ENCODE peak calls at places on chromosomes 11 and 22, in four cellular contexts. One of them, this sample, is unnamed.

GRCh38 chr22:46360097-46360496 is 24.6 kb downstream of the TRMU start:
- DNase-seq in tibial artery: no peak
- DNase-seq in cardiac fibroblast: no peak
- DNase-seq in AG09309: no peak
- DNase-seq in this sample: no peak

GRCh38 chr11:35087648-35088047 is 51.3 kb upstream of the CD44 start:
- DNase-seq in tibial artery: no peak
- DNase-seq in cardiac fibroblast: peak
- DNase-seq in AG09309: no peak
- DNase-seq in this sample: peak

GRCh38 chr11:1177771-1178090 is 20.0 kb downstream of the MUC5AC start:
- DNase-seq in tibial artery: no peak
- DNase-seq in cardiac fibroblast: no peak
- DNase-seq in AG09309: no peak
- DNase-seq in this sample: no peak

GRCh38 chr11:126468102-126468521 is 112.6 kb downstream of the ST3GAL4 start:
- DNase-seq in tibial artery: peak
- DNase-seq in cardiac fibroblast: no peak
- DNase-seq in AG09309: no peak
- DNase-seq in this sample: peak

GRCh38 chr11:96033054-96033453 is 109.1 kb upstream of the MTMR2 start:
- DNase-seq in tibial artery: no peak
- DNase-seq in cardiac fibroblast: no peak
- DNase-seq in AG09309: no peak
- DNase-seq in this sample: no peak

GRCh38 chr22:23767673-23768548 is at the start of gene CHCHD10:
- DNase-seq in tibial artery: peak
- DNase-seq in cardiac fibroblast: peak
- DNase-seq in AG09309: no peak
- DNase-seq in this sample: peak

GRCh38 chr11:8342821-8343681 is 79.4 kb upstream of the LMO1 start:
- DNase-seq in tibial artery: no peak
- DNase-seq in cardiac fibroblast: no peak
- DNase-seq in AG09309: no peak
- DNase-seq in this sample: no peak

GRCh38 chr11:71774603-71775222 is 58.3 kb upstream of the DEFB108B start:
- DNase-seq in tibial artery: no peak
- DNase-seq in cardiac fibroblast: no peak
- DNase-seq in AG09309: no peak
- DNase-seq in this sample: no peak

GRCh38 chr11:66264893-66265292 is 3.5 kb upstream of the RAB1B start:
- DNase-seq in tibial artery: no peak
- DNase-seq in cardiac fibroblast: no peak
- DNase-seq in AG09309: no peak
- DNase-seq in this sample: peak

GRCh38 chr11:313787-314547 is at the start of gene IFITM1:
- DNase-seq in tibial artery: no peak
- DNase-seq in cardiac fibroblast: peak
- DNase-seq in AG09309: peak
- DNase-seq in this sample: peak

GRCh38 chr11:13525257-13525656 is 29.5 kb upstream of the PTH start:
- DNase-seq in tibial artery: no peak
- DNase-seq in cardiac fibroblast: no peak
- DNase-seq in AG09309: no peak
- DNase-seq in this sample: no peak

GRCh38 chr11:62958547-62959071 is 26.2 kb downstream of the SLC22A6 start:
- DNase-seq in tibial artery: no peak
- DNase-seq in cardiac fibroblast: peak
- DNase-seq in AG09309: no peak
- DNase-seq in this sample: peak

GRCh38 chr11:68584097-68584496 is 100.2 kb upstream of the GAL start:
- DNase-seq in tibial artery: no peak
- DNase-seq in cardiac fibroblast: peak
- DNase-seq in AG09309: no peak
- DNase-seq in this sample: peak

GRCh38 chr11:69277074-69277809 is 16.7 kb upstream of the MYEOV start:
- DNase-seq in tibial artery: no peak
- DNase-seq in cardiac fibroblast: no peak
- DNase-seq in AG09309: no peak
- DNase-seq in this sample: no peak

GRCh38 chr11:123493393-123494063 is 63.5 kb downstream of the GRAMD1B start:
- DNase-seq in tibial artery: no peak
- DNase-seq in cardiac fibroblast: no peak
- DNase-seq in AG09309: no peak
- DNase-seq in this sample: no peak

GRCh38 chr11:13674799-13675509 is 6.5 kb downstream of the FAR1 start:
- DNase-seq in tibial artery: no peak
- DNase-seq in cardiac fibroblast: peak
- DNase-seq in AG09309: no peak
- DNase-seq in this sample: no peak

GRCh38 chr22:29031236-29031982 is 30.2 kb downstream of the C22orf31 start:
- DNase-seq in tibial artery: peak
- DNase-seq in cardiac fibroblast: peak
- DNase-seq in AG09309: peak
- DNase-seq in this sample: peak

GRCh38 chr22:45781941-45782340 is 110.3 kb downstream of the ATXN10 start:
- DNase-seq in tibial artery: no peak
- DNase-seq in cardiac fibroblast: no peak
- DNase-seq in AG09309: no peak
- DNase-seq in this sample: peak

GRCh38 chr11:1837171-1838076 is 1.4 kb upstream of the TNNI2 start:
- DNase-seq in tibial artery: no peak
- DNase-seq in cardiac fibroblast: peak
- DNase-seq in AG09309: no peak
- DNase-seq in this sample: peak

GRCh38 chr22:37079668-37080171 is 28.2 kb downstream of the KCTD17 start:
- DNase-seq in tibial artery: no peak
- DNase-seq in cardiac fibroblast: peak
- DNase-seq in AG09309: no peak
- DNase-seq in this sample: peak

GRCh38 chr11:114233755-114234154 is 62.4 kb upstream of the NNMT start:
- DNase-seq in tibial artery: no peak
- DNase-seq in cardiac fibroblast: peak
- DNase-seq in AG09309: no peak
- DNase-seq in this sample: no peak

GRCh38 chr11:103619480-103619879 is 417.0 kb upstream of the DDI1 start:
- DNase-seq in tibial artery: no peak
- DNase-seq in cardiac fibroblast: peak
- DNase-seq in AG09309: no peak
- DNase-seq in this sample: peak
- TF ChIP-seq CTCF in tibial artery: no peak
- TF ChIP-seq CTCF in cardiac fibroblast: peak
- TF ChIP-seq CTCF in AG09309: peak
- TF ChIP-seq CTCF in this sample: peak

GRCh38 chr22:33781396-33781795 is 138.9 kb downstream of the LARGE1 start:
- DNase-seq in tibial artery: no peak
- DNase-seq in cardiac fibroblast: peak
- DNase-seq in AG09309: no peak
- DNase-seq in this sample: no peak
- TF ChIP-seq CTCF in tibial artery: no peak
- TF ChIP-seq CTCF in cardiac fibroblast: no peak
- TF ChIP-seq CTCF in AG09309: no peak
- TF ChIP-seq CTCF in this sample: no peak

GRCh38 chr22:20803696-20804324 is 29.9 kb downstream of the SERPIND1 start:
- DNase-seq in tibial artery: no peak
- DNase-seq in cardiac fibroblast: peak
- DNase-seq in AG09309: no peak
- DNase-seq in this sample: peak
- TF ChIP-seq CTCF in tibial artery: no peak
- TF ChIP-seq CTCF in cardiac fibroblast: peak
- TF ChIP-seq CTCF in AG09309: peak
- TF ChIP-seq CTCF in this sample: peak

GRCh38 chr11:121323208-121323607 is 30.6 kb downstream of the SC5D start:
- DNase-seq in tibial artery: no peak
- DNase-seq in cardiac fibroblast: no peak
- DNase-seq in AG09309: no peak
- DNase-seq in this sample: no peak

GRCh38 chr11:121326230-121326629 is 33.7 kb downstream of the SC5D start:
- DNase-seq in tibial artery: no peak
- DNase-seq in cardiac fibroblast: no peak
- DNase-seq in AG09309: no peak
- DNase-seq in this sample: no peak

GRCh38 chr11:121318848-121319834 is 26.6 kb downstream of the SC5D start:
- DNase-seq in tibial artery: no peak
- DNase-seq in cardiac fibroblast: peak
- DNase-seq in AG09309: peak
- DNase-seq in this sample: peak

DNA sequence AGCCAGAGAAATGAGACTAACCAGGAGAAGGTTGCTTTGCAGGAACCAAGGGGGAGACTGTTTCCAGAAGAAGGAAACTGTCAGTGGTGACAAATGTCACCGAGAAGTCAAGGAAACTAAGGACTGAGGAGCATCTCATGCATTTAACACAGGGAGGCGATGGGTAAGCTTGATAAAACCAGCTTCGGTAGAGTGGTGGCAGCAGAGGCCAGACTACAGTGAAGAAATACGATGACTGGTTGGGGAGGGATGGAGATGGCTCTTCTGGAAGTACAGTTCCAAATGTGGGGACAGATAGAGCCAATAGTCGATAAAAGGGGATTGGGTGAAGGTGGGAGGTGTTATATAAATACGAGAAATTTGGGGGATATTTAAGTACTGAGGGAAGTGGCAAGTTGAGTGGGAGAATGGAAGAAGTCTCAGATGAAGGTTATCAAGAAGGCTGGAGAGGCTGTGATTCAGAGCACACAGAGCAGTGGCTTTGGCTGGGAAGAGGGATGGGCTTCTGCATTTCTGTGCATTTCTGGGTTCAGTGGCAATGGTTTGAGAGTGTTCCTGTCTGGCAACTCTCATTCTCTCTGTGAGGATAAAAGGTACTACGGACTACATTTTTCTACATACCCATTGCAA is 29.2 kb downstream of the SC5D start:
- DNase-seq in tibial artery: peak
- DNase-seq in cardiac fibroblast: peak
- DNase-seq in AG09309: no peak
- DNase-seq in this sample: peak
- TF ChIP-seq CTCF in tibial artery: peak
- TF ChIP-seq CTCF in cardiac fibroblast: peak
- TF ChIP-seq CTCF in AG09309: peak
- TF ChIP-seq CTCF in this sample: peak

GRCh38 chr22:42296381-42296853 is 26.0 kb upstream of the TCF20 start:
- DNase-seq in tibial artery: no peak
- DNase-seq in cardiac fibroblast: no peak
- DNase-seq in AG09309: no peak
- DNase-seq in this sample: peak
- TF ChIP-seq CTCF in tibial artery: no peak
- TF ChIP-seq CTCF in cardiac fibroblast: no peak
- TF ChIP-seq CTCF in AG09309: no peak
- TF ChIP-seq CTCF in this sample: peak

GRCh38 chr11:36878747-36879146 is 280.7 kb upstream of the RAG2 start:
- DNase-seq in tibial artery: no peak
- DNase-seq in cardiac fibroblast: no peak
- DNase-seq in AG09309: no peak
- DNase-seq in this sample: no peak
- TF ChIP-seq CTCF in tibial artery: no peak
- TF ChIP-seq CTCF in cardiac fibroblast: no peak
- TF ChIP-seq CTCF in AG09309: no peak
- TF ChIP-seq CTCF in this sample: no peak

DNA sequence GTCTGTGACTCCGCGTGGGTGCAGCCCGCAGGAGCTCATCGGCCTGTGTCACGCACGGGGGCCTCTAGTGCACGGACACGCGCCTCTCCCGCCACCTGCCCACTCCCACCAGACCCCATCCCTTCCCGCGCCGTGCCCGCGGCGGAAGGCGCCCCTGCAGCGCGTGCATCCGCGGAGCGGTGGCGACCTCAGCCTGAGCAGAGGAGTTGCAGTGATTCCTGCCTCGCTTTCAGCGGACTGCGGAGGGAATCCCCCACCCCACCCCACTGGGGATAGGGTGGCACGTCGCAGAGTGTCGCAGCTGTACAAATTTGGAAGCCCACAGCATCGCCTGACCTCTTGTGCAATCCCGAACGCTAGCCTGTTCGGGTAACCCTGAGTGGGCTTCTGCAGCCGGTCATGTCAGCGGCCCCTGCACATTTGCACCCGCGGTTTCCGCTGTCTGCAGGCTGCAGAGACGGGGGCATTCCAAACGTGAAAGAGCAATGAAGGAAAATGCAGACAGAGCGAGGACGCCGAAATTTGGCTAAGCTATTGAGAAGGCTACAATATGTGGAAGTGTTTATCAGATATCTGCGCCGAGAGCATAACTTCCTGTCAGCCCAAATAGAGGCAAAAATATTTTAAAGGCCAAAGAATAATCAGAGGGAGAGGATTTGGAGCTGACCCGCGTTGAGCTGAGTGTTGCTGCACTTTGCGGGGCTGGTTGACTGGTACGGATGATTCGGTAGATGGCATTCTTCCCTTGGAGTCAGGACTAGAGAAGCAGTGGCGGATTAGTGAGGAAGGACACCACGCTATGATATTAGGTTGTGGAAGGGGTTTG is 619 bp upstream of the ARHGAP20 start:
- DNase-seq in tibial artery: peak
- DNase-seq in cardiac fibroblast: peak
- DNase-seq in AG09309: no peak
- DNase-seq in this sample: peak
- TF ChIP-seq CTCF in tibial artery: no peak
- TF ChIP-seq CTCF in cardiac fibroblast: peak
- TF ChIP-seq CTCF in AG09309: no peak
- TF ChIP-seq CTCF in this sample: peak

DNA sequence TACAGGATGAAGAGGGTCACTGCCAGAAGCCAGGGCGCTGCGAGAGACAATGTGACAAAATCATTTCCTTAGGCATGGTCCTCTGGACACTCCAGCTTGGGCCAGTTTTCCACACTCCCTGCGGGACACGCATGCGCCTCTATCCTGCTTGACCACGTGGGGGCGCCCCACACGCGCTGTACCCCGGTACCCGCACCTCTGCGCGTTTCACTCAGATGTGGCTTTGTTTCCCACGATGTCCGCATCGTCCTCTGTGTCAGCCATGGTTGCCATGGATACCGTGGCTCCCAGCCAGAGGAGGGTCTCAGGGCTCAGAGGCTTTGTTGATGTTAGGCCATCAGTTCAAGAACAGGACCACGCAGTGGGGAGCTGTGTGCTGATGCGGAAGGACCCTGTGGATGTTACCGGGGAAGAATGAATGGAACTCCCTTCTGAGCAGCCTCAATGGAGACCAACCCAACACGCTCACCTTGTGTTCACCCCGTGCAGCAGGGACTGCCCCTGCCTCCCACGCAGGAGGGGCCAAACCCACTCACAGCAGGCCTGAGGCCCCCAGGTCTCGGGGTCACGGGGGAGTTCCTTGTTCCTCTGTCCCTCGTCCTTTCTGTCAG is 101.1 kb upstream of the SLC22A12 start:
- DNase-seq in tibial artery: peak
- DNase-seq in cardiac fibroblast: peak
- DNase-seq in AG09309: no peak
- DNase-seq in this sample: peak
- TF ChIP-seq CTCF in tibial artery: peak
- TF ChIP-seq CTCF in cardiac fibroblast: peak
- TF ChIP-seq CTCF in AG09309: peak
- TF ChIP-seq CTCF in this sample: peak

This sample was measured in A673.